ENCODE peak calls at places on chromosomes 5 and 9, in seven cellular contexts. E is Panc1, S is HCT116, W is upper lobe of left lung, A is K562, Q is GM12878, F is HepG2. L is an unnamed sample. For H3K9me3 and H3K27me3, the result is how much of the 10 kb centered on the place peaks cover.

GRCh38 chr5:60649288-60649917 is 50.6 kb downstream of the DEPDC1B start:
- ATAC-seq in E (no peak), F (peak), Q (peak), S (peak), A (peak), W (no peak), L (no peak)

GRCh38 chr5:9596256-9596655 is 33.9 kb downstream of the TAS2R1 start:
- ATAC-seq in Q (no peak), S (no peak), W (no peak), F (no peak), E (no peak), A (no peak), L (no peak)

GRCh38 chr9:37430841-37431597 is 8.5 kb downstream of the GRHPR start:
- ATAC-seq in E (peak), A (peak), Q (peak), W (no peak), F (peak), S (peak), L (no peak)

GRCh38 chr9:116323012-116323411 is 169.4 kb downstream of the PAPPA start:
- ATAC-seq in A (peak), E (no peak), Q (no peak), S (no peak), W (no peak), F (peak), L (no peak)

GRCh38 chr5:123665822-123666371 is 153.9 kb downstream of the CSNK1G3 start:
- ATAC-seq in S (peak), A (no peak), F (no peak), Q (peak), E (no peak), W (no peak), L (no peak)

GRCh38 chr9:125683486-125683885 is 23.5 kb downstream of the MAPKAP1 start:
- ATAC-seq in Q (no peak), F (no peak), S (no peak), A (no peak), W (no peak), E (no peak), L (no peak)

GRCh38 chr5:15353086-15353645 is 146.8 kb upstream of the FBXL7 start:
- ATAC-seq in F (no peak), W (no peak), Q (no peak), S (no peak), E (no peak), A (no peak), L (no peak)

GRCh38 chr5:87828545-87829213 is 415.9 kb upstream of the CCNH start:
- ATAC-seq in S (no peak), F (no peak), E (no peak), Q (no peak), A (no peak), W (no peak), L (no peak)

GRCh38 chr9:91359734-91360470 is 1.8 kb downstream of the AUH start:
- ATAC-seq in Q (no peak), F (no peak), W (no peak), S (no peak), E (no peak), A (peak), L (no peak)

GRCh38 chr9:125255781-125256391 is 5.7 kb upstream of the GAPVD1 start:
- ATAC-seq in S (peak), Q (peak), W (no peak), A (peak), E (peak), F (peak), L (no peak)

GRCh38 chr9:77991191-77991590 is 40.4 kb downstream of the GNAQ start:
- ATAC-seq in S (no peak), Q (no peak), W (no peak), F (no peak), E (no peak), A (no peak), L (no peak)

GRCh38 chr9:6664204-6664683 is 18.7 kb upstream of the GLDC start:
- ATAC-seq in A (no peak), E (no peak), S (no peak), W (no peak), F (peak), Q (no peak), L (no peak)

GRCh38 chr5:97476852-97477534 is 293.9 kb upstream of the RIOK2 start:
- ATAC-seq in S (no peak), E (no peak), Q (peak), W (no peak), A (no peak), F (no peak), L (no peak)

GRCh38 chr5:53601570-53601969 is 41.1 kb downstream of the NDUFS4 start:
- ATAC-seq in E (peak), W (no peak), F (no peak), Q (no peak), S (peak), A (no peak), L (no peak)

GRCh38 chr5:92378961-92379611 is 996.0 kb upstream of the ARRDC3 start:
- ATAC-seq in S (no peak), A (no peak), F (peak), E (peak), Q (peak), W (no peak), L (no peak)

GRCh38 chr5:122369416-122369815 is 57.4 kb downstream of the SNCAIP start:
- ATAC-seq in W (no peak), Q (no peak), F (no peak), S (no peak), A (no peak), E (no peak), L (no peak)

GRCh38 chr5:57488308-57488955 is 5.8 kb upstream of the ACTBL2 start:
- ATAC-seq in W (no peak), Q (no peak), A (peak), E (no peak), F (no peak), S (peak), L (peak)

GRCh38 chr9:129632460-129632859 is 6.5 kb downstream of the NTMT1 start:
- ATAC-seq in S (no peak), Q (no peak), A (no peak), W (no peak), F (no peak), E (no peak), L (no peak)

GRCh38 chr5:33690736-33691135 is 201.1 kb downstream of the ADAMTS12 start:
- ATAC-seq in W (no peak), A (no peak), Q (no peak), F (no peak), S (no peak), E (no peak), L (peak)

GRCh38 chr5:126490167-126490937 is 67.1 kb downstream of the GRAMD2B start:
- ATAC-seq in Q (no peak), A (peak), F (peak), E (no peak), S (peak), W (no peak), L (peak)

GRCh38 chr5:76715484-76715733 is 517 bp upstream of the F2R start:
- ATAC-seq in F (no peak), A (no peak), E (no peak), W (no peak), S (no peak), Q (peak), L (no peak)

GRCh38 chr9:99197987-99198386 is 23.8 kb downstream of the ALG2 start:
- ATAC-seq in Q (no peak), E (no peak), A (peak), W (no peak), F (peak), S (no peak), L (no peak)
- H3K9me3 ChIP-seq in Q (under half), E (under half), A (under half), W (under half), F (under half), S (under half), L (under half)

GRCh38 chr5:139104577-139105271 is 93.4 kb downstream of the SIL1 start:
- ATAC-seq in W (peak), F (no peak), S (no peak), A (no peak), E (no peak), Q (no peak), L (peak)
- TF ChIP-seq POLR2AphosphoS5 in W (no peak), F (no peak), S (no peak), A (no peak), E (no peak), Q (no peak), L (peak)

GRCh38 chr5:178350361-178351220 is 118.0 kb upstream of the PHYKPL start:
- ATAC-seq in S (no peak), E (no peak), F (no peak), W (no peak), A (no peak), Q (no peak), L (no peak)
- H3K27me3 ChIP-seq in S (under half), E (under half), F (under half), W (under half), A (under half), Q (under half), L (under half)

GRCh38 chr5:135476615-135477493 is 24.7 kb upstream of the TIFAB start:
- ATAC-seq in A (peak), E (no peak), S (no peak), W (no peak), F (no peak), Q (no peak), L (no peak)
- H3K9me3 ChIP-seq in A (under half), E (under half), S (under half), W (under half), F (under half), Q (under half), L (under half)

GRCh38 chr9:99393993-99394392 is 171.9 kb downstream of the SEC61B start:
- ATAC-seq in A (no peak), Q (no peak), E (no peak), W (no peak), S (no peak), F (no peak), L (no peak)
- TF ChIP-seq POLR2AphosphoS5 in A (no peak), Q (no peak), E (no peak), W (no peak), S (no peak), F (no peak), L (no peak)

GRCh38 chr5:135030123-135030517 is 3.9 kb downstream of the PITX1 start:
- ATAC-seq in Q (no peak), S (no peak), E (no peak), A (no peak), F (no peak), W (no peak), L (no peak)

GRCh38 chr5:135029468-135030122 is 4.4 kb downstream of the PITX1 start:
- ATAC-seq in E (no peak), F (no peak), A (no peak), W (no peak), S (no peak), Q (no peak), L (no peak)

GRCh38 chr5:135031813-135032612 is 2.0 kb downstream of the PITX1 start:
- ATAC-seq in F (no peak), Q (no peak), E (peak), S (no peak), A (no peak), W (no peak), L (no peak)

GRCh38 chr5:135031146-135031812 is 2.7 kb downstream of the PITX1 start:
- ATAC-seq in S (no peak), E (peak), Q (peak), W (no peak), F (no peak), A (no peak), L (no peak)

GRCh38 chr5:135030691-135031145 is 3.3 kb downstream of the PITX1 start:
- ATAC-seq in W (no peak), S (no peak), F (no peak), Q (no peak), A (no peak), E (peak), L (no peak)
- H3K27me3 ChIP-seq in W (under half), S (under half), F (under half), Q (under half), A (under half), E (under half), L (half or more)

GRCh38 chr9:123914517-123915199 is 15.3 kb downstream of the DENND1A start:
- ATAC-seq in F (no peak), W (no peak), S (no peak), Q (peak), E (no peak), A (no peak), L (no peak)
- H3K9me3 ChIP-seq in F (under half), W (under half), S (under half), Q (under half), E (under half), A (under half), L (under half)

GRCh38 chr5:151040211-151040747 is 19.9 kb downstream of the GPX3 start:
- ATAC-seq in A (peak), S (peak), E (peak), F (peak), W (no peak), Q (no peak), L (peak)

GRCh38 chr5:151038292-151038745 is 17.9 kb downstream of the GPX3 start:
- ATAC-seq in E (no peak), Q (no peak), A (no peak), F (no peak), S (no peak), W (no peak), L (no peak)

GRCh38 chr5:151039665-151040064 is 19.3 kb downstream of the GPX3 start:
- ATAC-seq in Q (no peak), S (no peak), A (no peak), F (no peak), W (no peak), E (no peak), L (no peak)

GRCh38 chr5:151037561-151038291 is 17.3 kb downstream of the GPX3 start:
- ATAC-seq in S (no peak), E (no peak), F (no peak), A (no peak), W (no peak), Q (no peak), L (peak)

DNA sequence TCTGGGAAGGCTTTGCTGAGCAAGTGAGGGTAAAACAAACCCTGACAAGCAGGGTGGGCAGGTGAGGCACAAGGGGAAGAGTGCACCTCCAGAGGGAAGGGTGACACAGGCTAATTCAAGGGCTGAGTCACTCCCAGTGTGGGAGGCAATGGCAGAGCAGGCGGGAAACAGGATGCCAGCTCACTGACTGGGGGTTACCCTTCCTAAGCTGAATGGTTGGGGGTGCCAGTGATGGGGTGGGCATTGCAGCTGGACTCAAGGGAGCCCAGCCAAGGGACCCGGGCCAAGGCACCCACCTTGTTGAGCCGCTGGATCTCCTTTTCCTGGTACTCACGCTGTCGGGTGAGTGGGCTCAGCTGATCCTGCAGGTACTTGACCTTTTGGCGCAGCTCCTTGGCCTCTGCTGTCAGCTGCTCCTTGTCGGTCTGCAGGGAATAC is 18.4 kb downstream of the GPX3 start:
- ATAC-seq in A (no peak), S (peak), F (no peak), E (no peak), W (no peak), Q (no peak), L (no peak)
- TF ChIP-seq POLR2AphosphoS5 in A (no peak), S (no peak), F (no peak), E (no peak), W (no peak), Q (peak), L (no peak)

GRCh38 chr5:168891175-168891812 is 312.1 kb upstream of the PANK3 start:
- ATAC-seq in F (no peak), Q (no peak), A (no peak), W (no peak), S (no peak), E (no peak), L (no peak)
- H3K27me3 ChIP-seq in F (under half), Q (under half), A (under half), W (under half), S (half or more), E (under half), L (under half)

GRCh38 chr5:178965465-178966055 is 24.6 kb downstream of the ZNF454 start:
- ATAC-seq in Q (no peak), E (no peak), F (no peak), W (no peak), S (no peak), A (no peak), L (no peak)
- H3K9me3 ChIP-seq in Q (under half), E (under half), F (half or more), W (half or more), S (under half), A (under half), L (under half)

L was measured in gastroesophageal sphincter.